ENCODE peak calls at places on chromosomes 3 and 15, in six cellular contexts. One of them, this sample, is unnamed.

GRCh38 chr15:97140216-97140615 is 809.7 kb downstream of the NR2F2 start:
- DNase-seq in left ventricle myocardium inferior: no peak
- DNase-seq in SJSA1: no peak
- DNase-seq in ovary: no peak
- DNase-seq in SK-N-SH: no peak
- DNase-seq in RWPE1: no peak
- DNase-seq in this sample: no peak

GRCh38 chr3:38824349-38824748 is 8.3 kb upstream of the SCN10A start:
- DNase-seq in left ventricle myocardium inferior: no peak
- DNase-seq in SJSA1: no peak
- DNase-seq in ovary: no peak
- DNase-seq in SK-N-SH: no peak
- DNase-seq in RWPE1: no peak
- DNase-seq in this sample: no peak

GRCh38 chr3:184750684-184751083 is 38.8 kb upstream of the MAGEF1 start:
- DNase-seq in left ventricle myocardium inferior: no peak
- DNase-seq in SJSA1: no peak
- DNase-seq in ovary: no peak
- DNase-seq in SK-N-SH: no peak
- DNase-seq in RWPE1: no peak
- DNase-seq in this sample: no peak

GRCh38 chr15:74611341-74611740 is 4.3 kb upstream of the CLK3 start:
- DNase-seq in left ventricle myocardium inferior: no peak
- DNase-seq in SJSA1: no peak
- DNase-seq in ovary: no peak
- DNase-seq in SK-N-SH: no peak
- DNase-seq in RWPE1: no peak
- DNase-seq in this sample: no peak

GRCh38 chr3:171806200-171807128 is 3.8 kb downstream of the PLD1 start:
- DNase-seq in left ventricle myocardium inferior: no peak
- DNase-seq in SJSA1: peak
- DNase-seq in ovary: no peak
- DNase-seq in SK-N-SH: no peak
- DNase-seq in RWPE1: peak
- DNase-seq in this sample: no peak

GRCh38 chr3:156643729-156644389 is 30.5 kb upstream of the TIPARP start:
- DNase-seq in left ventricle myocardium inferior: no peak
- DNase-seq in SJSA1: peak
- DNase-seq in ovary: no peak
- DNase-seq in SK-N-SH: no peak
- DNase-seq in RWPE1: no peak
- DNase-seq in this sample: no peak

GRCh38 chr3:128598884-128599664 is 51.5 kb downstream of the RPN1 start:
- DNase-seq in left ventricle myocardium inferior: no peak
- DNase-seq in SJSA1: peak
- DNase-seq in ovary: no peak
- DNase-seq in SK-N-SH: no peak
- DNase-seq in RWPE1: no peak
- DNase-seq in this sample: no peak

GRCh38 chr15:60797444-60798040 is 318.6 kb upstream of the ICE2 start:
- DNase-seq in left ventricle myocardium inferior: no peak
- DNase-seq in SJSA1: no peak
- DNase-seq in ovary: no peak
- DNase-seq in SK-N-SH: no peak
- DNase-seq in RWPE1: no peak
- DNase-seq in this sample: no peak

GRCh38 chr3:94967196-94967595 is 904.3 kb downstream of the NSUN3 start:
- DNase-seq in left ventricle myocardium inferior: no peak
- DNase-seq in SJSA1: no peak
- DNase-seq in ovary: no peak
- DNase-seq in SK-N-SH: no peak
- DNase-seq in RWPE1: no peak
- DNase-seq in this sample: no peak

GRCh38 chr3:96970211-96970610 is 155.8 kb downstream of the EPHA6 start:
- DNase-seq in left ventricle myocardium inferior: no peak
- DNase-seq in SJSA1: no peak
- DNase-seq in ovary: no peak
- DNase-seq in SK-N-SH: no peak
- DNase-seq in RWPE1: peak
- DNase-seq in this sample: no peak

GRCh38 chr15:26376243-26376642 is 396.6 kb downstream of the GABRB3 start:
- DNase-seq in left ventricle myocardium inferior: no peak
- DNase-seq in SJSA1: no peak
- DNase-seq in ovary: no peak
- DNase-seq in SK-N-SH: no peak
- DNase-seq in RWPE1: no peak
- DNase-seq in this sample: no peak

GRCh38 chr3:128152419-128153155 is 694 bp upstream of the EEFSEC start:
- DNase-seq in left ventricle myocardium inferior: no peak
- DNase-seq in SJSA1: no peak
- DNase-seq in ovary: no peak
- DNase-seq in SK-N-SH: peak
- DNase-seq in RWPE1: no peak
- DNase-seq in this sample: no peak

GRCh38 chr3:127337911-127338531 is 50.2 kb upstream of the PRR20G start:
- DNase-seq in left ventricle myocardium inferior: no peak
- DNase-seq in SJSA1: no peak
- DNase-seq in ovary: no peak
- DNase-seq in SK-N-SH: no peak
- DNase-seq in RWPE1: no peak
- DNase-seq in this sample: no peak

GRCh38 chr15:85582719-85583089 is 202.3 kb downstream of the AKAP13 start:
- DNase-seq in left ventricle myocardium inferior: peak
- DNase-seq in SJSA1: no peak
- DNase-seq in ovary: peak
- DNase-seq in SK-N-SH: peak
- DNase-seq in RWPE1: no peak
- DNase-seq in this sample: peak

GRCh38 chr3:119329551-119329950 is 35.4 kb downstream of the ARHGAP31 start:
- DNase-seq in left ventricle myocardium inferior: no peak
- DNase-seq in SJSA1: no peak
- DNase-seq in ovary: peak
- DNase-seq in SK-N-SH: no peak
- DNase-seq in RWPE1: no peak
- DNase-seq in this sample: no peak

GRCh38 chr15:100559330-100559729 is 30.6 kb upstream of the CERS3 start:
- DNase-seq in left ventricle myocardium inferior: no peak
- DNase-seq in SJSA1: no peak
- DNase-seq in ovary: no peak
- DNase-seq in SK-N-SH: no peak
- DNase-seq in RWPE1: no peak
- DNase-seq in this sample: peak

GRCh38 chr3:128489860-128490649 is 2.9 kb downstream of the GATA2 start:
- DNase-seq in left ventricle myocardium inferior: no peak
- DNase-seq in SJSA1: peak
- DNase-seq in ovary: no peak
- DNase-seq in SK-N-SH: no peak
- DNase-seq in RWPE1: no peak
- DNase-seq in this sample: no peak

GRCh38 chr3:134085034-134085775 is 55.5 kb upstream of the SLCO2A1 start:
- DNase-seq in left ventricle myocardium inferior: no peak
- DNase-seq in SJSA1: no peak
- DNase-seq in ovary: no peak
- DNase-seq in SK-N-SH: no peak
- DNase-seq in RWPE1: no peak
- DNase-seq in this sample: no peak

GRCh38 chr15:74040115-74040850 is 42.1 kb downstream of the GOLGA6A start:
- DNase-seq in left ventricle myocardium inferior: peak
- DNase-seq in SJSA1: peak
- DNase-seq in ovary: no peak
- DNase-seq in SK-N-SH: no peak
- DNase-seq in RWPE1: no peak
- DNase-seq in this sample: peak

GRCh38 chr3:66520716-66521115 is 19.9 kb upstream of the LRIG1 start:
- DNase-seq in left ventricle myocardium inferior: no peak
- DNase-seq in SJSA1: no peak
- DNase-seq in ovary: no peak
- DNase-seq in SK-N-SH: no peak
- DNase-seq in RWPE1: no peak
- DNase-seq in this sample: no peak

GRCh38 chr3:125141596-125142417 is 70.7 kb downstream of the SLC12A8 start:
- DNase-seq in left ventricle myocardium inferior: peak
- DNase-seq in SJSA1: no peak
- DNase-seq in ovary: peak
- DNase-seq in SK-N-SH: peak
- DNase-seq in RWPE1: no peak
- DNase-seq in this sample: no peak

GRCh38 chr3:51385621-51386091 is 565 bp downstream of the MANF start:
- DNase-seq in left ventricle myocardium inferior: no peak
- DNase-seq in SJSA1: no peak
- DNase-seq in ovary: no peak
- DNase-seq in SK-N-SH: no peak
- DNase-seq in RWPE1: no peak
- DNase-seq in this sample: peak

GRCh38 chr3:24522155-24522579 is 27.5 kb upstream of the THRB start:
- DNase-seq in left ventricle myocardium inferior: no peak
- DNase-seq in SJSA1: no peak
- DNase-seq in ovary: no peak
- DNase-seq in SK-N-SH: no peak
- DNase-seq in RWPE1: no peak
- DNase-seq in this sample: no peak

GRCh38 chr15:70336425-70337009 is 238.8 kb upstream of the TLE3 start:
- DNase-seq in left ventricle myocardium inferior: no peak
- DNase-seq in SJSA1: no peak
- DNase-seq in ovary: no peak
- DNase-seq in SK-N-SH: no peak
- DNase-seq in RWPE1: no peak
- DNase-seq in this sample: no peak

GRCh38 chr15:70341566-70341965 is 243.8 kb upstream of the TLE3 start:
- DNase-seq in left ventricle myocardium inferior: no peak
- DNase-seq in SJSA1: no peak
- DNase-seq in ovary: no peak
- DNase-seq in SK-N-SH: no peak
- DNase-seq in RWPE1: no peak
- DNase-seq in this sample: peak

GRCh38 chr15:70339551-70340517 is 242.1 kb upstream of the TLE3 start:
- DNase-seq in left ventricle myocardium inferior: no peak
- DNase-seq in SJSA1: no peak
- DNase-seq in ovary: no peak
- DNase-seq in SK-N-SH: peak
- DNase-seq in RWPE1: no peak
- DNase-seq in this sample: no peak

GRCh38 chr15:70334286-70334685 is 236.6 kb upstream of the TLE3 start:
- DNase-seq in left ventricle myocardium inferior: no peak
- DNase-seq in SJSA1: no peak
- DNase-seq in ovary: no peak
- DNase-seq in SK-N-SH: no peak
- DNase-seq in RWPE1: no peak
- DNase-seq in this sample: no peak

GRCh38 chr15:70337292-70338186 is 239.8 kb upstream of the TLE3 start:
- DNase-seq in left ventricle myocardium inferior: no peak
- DNase-seq in SJSA1: no peak
- DNase-seq in ovary: no peak
- DNase-seq in SK-N-SH: no peak
- DNase-seq in RWPE1: no peak
- DNase-seq in this sample: no peak
- H3K27ac ChIP-seq in left ventricle myocardium inferior: no peak
- H3K27ac ChIP-seq in SJSA1: no peak
- H3K27ac ChIP-seq in ovary: no peak
- H3K27ac ChIP-seq in SK-N-SH: no peak
- H3K27ac ChIP-seq in RWPE1: no peak
- H3K27ac ChIP-seq in this sample: no peak

DNA sequence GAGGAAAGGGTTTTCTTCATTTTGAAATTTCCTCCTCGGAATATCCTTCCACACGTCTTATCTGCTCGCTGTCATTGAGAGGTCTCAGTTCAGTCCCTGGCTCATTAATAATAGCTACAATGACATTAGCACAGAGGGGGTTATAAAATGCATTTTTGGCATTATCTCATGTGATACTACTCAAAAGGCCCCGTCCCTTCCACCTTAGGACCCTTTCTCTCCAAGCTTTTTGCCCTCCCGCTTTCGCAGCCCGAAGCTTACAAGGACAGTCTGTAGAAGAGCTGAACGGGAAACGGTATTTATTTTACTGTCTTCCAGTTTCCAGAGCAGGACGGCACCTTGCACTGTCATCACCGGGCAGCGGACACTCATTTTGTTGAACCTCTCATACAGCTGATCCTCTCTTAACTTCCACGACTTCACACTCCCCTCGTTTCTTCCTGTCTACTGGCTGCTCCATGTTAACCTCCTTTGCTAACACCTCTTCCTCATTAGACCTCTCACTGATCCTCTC is 5.6 kb upstream of the PLEKHO2 start:
- DNase-seq in left ventricle myocardium inferior: no peak
- DNase-seq in SJSA1: no peak
- DNase-seq in ovary: no peak
- DNase-seq in SK-N-SH: no peak
- DNase-seq in RWPE1: no peak
- DNase-seq in this sample: no peak
- H3K27ac ChIP-seq in left ventricle myocardium inferior: peak
- H3K27ac ChIP-seq in SJSA1: no peak
- H3K27ac ChIP-seq in ovary: peak
- H3K27ac ChIP-seq in SK-N-SH: no peak
- H3K27ac ChIP-seq in RWPE1: peak
- H3K27ac ChIP-seq in this sample: peak

DNA sequence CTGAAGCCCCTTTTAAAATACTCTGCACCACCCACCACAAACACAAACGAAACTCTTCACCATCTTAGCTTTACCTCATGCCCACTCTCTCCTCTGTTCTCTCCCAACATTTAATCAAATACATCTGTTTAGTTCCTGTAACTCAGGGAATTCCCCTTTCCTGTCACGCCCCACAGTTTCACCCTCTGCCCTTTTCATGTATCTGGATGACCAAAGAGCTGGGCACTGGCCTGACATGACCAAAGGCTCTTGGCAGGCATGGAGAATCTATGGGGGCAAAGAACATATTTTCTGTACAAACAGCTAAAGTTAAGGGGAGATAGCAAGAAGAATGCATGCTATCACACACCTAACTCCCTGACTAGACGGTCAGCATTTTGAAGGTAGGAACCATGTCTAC is 270.0 kb downstream of the TBL1XR1 start:
- DNase-seq in left ventricle myocardium inferior: no peak
- DNase-seq in SJSA1: no peak
- DNase-seq in ovary: no peak
- DNase-seq in SK-N-SH: no peak
- DNase-seq in RWPE1: no peak
- DNase-seq in this sample: no peak
- H3K27ac ChIP-seq in left ventricle myocardium inferior: no peak
- H3K27ac ChIP-seq in SJSA1: no peak
- H3K27ac ChIP-seq in ovary: no peak
- H3K27ac ChIP-seq in SK-N-SH: no peak
- H3K27ac ChIP-seq in RWPE1: no peak
- H3K27ac ChIP-seq in this sample: no peak

DNA sequence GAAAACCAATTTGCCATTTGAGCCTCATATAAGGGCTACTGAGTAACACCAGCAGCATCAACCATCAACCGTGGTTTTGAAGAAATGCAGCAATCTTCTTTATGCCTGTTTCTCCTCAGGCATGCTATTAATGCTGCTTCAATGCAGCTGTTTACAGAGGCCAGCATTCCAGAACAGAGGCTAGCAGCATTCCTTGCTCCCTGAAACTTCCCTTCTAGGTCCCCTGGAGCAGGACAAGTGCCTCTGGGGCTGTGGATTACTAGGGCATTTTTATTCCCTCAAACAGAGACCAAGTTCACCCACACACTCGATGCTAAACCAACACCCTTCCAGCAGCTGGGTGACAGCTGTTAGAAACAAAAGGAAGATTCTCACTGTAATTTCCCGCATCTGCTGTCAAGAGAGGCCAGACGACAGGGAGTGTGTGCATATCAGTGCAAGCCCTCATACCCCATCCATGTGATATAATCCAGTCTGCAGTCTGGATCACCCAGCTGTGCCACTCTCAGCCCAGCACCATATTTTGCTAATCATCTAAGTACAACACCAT is 57.5 kb downstream of the HOMER2 start:
- DNase-seq in left ventricle myocardium inferior: no peak
- DNase-seq in SJSA1: no peak
- DNase-seq in ovary: no peak
- DNase-seq in SK-N-SH: peak
- DNase-seq in RWPE1: no peak
- DNase-seq in this sample: no peak
- H3K27ac ChIP-seq in left ventricle myocardium inferior: no peak
- H3K27ac ChIP-seq in SJSA1: no peak
- H3K27ac ChIP-seq in ovary: no peak
- H3K27ac ChIP-seq in SK-N-SH: no peak
- H3K27ac ChIP-seq in RWPE1: no peak
- H3K27ac ChIP-seq in this sample: no peak

This sample was measured in right atrium auricular region.